ENCODE peak calls at places on chromosomes 6 and 20, in five cellular contexts. Z is PC-3, P is tibial artery, E is left ventricle myocardium inferior, Q is AG04449. O is an unnamed sample.
A peak's percentile ranks its signal among the peaks of the same experiment; 100 is the strongest.

GRCh38 chr6:44237813-44238433 is 9.0 kb upstream of the HSP90AB1 start:
- DNase-seq in Z (peak; percentile 77), P (peak; percentile 78), E (peak; percentile 81), Q (no peak), O (no peak)

GRCh38 chr6:71394001-71394432 is 105.4 kb downstream of the OGFRL1 start:
- DNase-seq in Z (peak; percentile 50), P (no peak), E (no peak), Q (peak; percentile 82), O (no peak)

GRCh38 chr20:2305479-2305878 is 9.7 kb downstream of the TGM3 start:
- DNase-seq in Z (no peak), P (no peak), E (no peak), Q (no peak), O (no peak)

GRCh38 chr6:33410711-33411631 is at the start of gene PHF1:
- DNase-seq in Z (no peak), P (peak; percentile 51), E (peak; percentile 82), Q (no peak), O (peak; percentile 59)

GRCh38 chr6:126091507-126091906 is 105.2 kb downstream of the TRMT11 start:
- DNase-seq in Z (no peak), P (no peak), E (no peak), Q (no peak), O (no peak)

GRCh38 chr6:119161450-119161849 is 83.0 kb upstream of the FAM184A start:
- DNase-seq in Z (no peak), P (no peak), E (no peak), Q (no peak), O (peak; percentile 53)

GRCh38 chr20:39849664-39850063 is 839.4 kb downstream of the MAFB start:
- DNase-seq in Z (no peak), P (peak; percentile 85), E (peak; percentile 89), Q (peak; percentile 74), O (peak; percentile 85)

GRCh38 chr6:25695671-25696070 is 43.7 kb downstream of the SCGN start:
- DNase-seq in Z (no peak), P (no peak), E (no peak), Q (no peak), O (no peak)

GRCh38 chr6:134394141-134394648 is 76.3 kb upstream of the SGK1 start:
- DNase-seq in Z (no peak), P (no peak), E (no peak), Q (no peak), O (no peak)

GRCh38 chr6:112286010-112286409 is 31.6 kb upstream of the LAMA4 start:
- DNase-seq in Z (no peak), P (no peak), E (no peak), Q (no peak), O (no peak)

GRCh38 chr6:150336708-150337107 is 32.1 kb upstream of the IYD start:
- DNase-seq in Z (no peak), P (no peak), E (no peak), Q (no peak), O (no peak)

GRCh38 chr6:18392346-18392877 is 5.3 kb downstream of the RNF144B start:
- DNase-seq in Z (peak; percentile 24), P (no peak), E (no peak), Q (no peak), O (no peak)

GRCh38 chr20:18588554-18589043 is 745 bp downstream of the DTD1 start:
- DNase-seq in Z (no peak), P (no peak), E (no peak), Q (no peak), O (no peak)

GRCh38 chr20:53917145-53918009 is 153.0 kb downstream of the BCAS1 start:
- DNase-seq in Z (peak; percentile 76), P (peak; percentile 74), E (peak; percentile 41), Q (no peak), O (no peak)

GRCh38 chr20:63580796-63581461 is 6.9 kb upstream of the HELZ2 start:
- DNase-seq in Z (peak; percentile 86), P (no peak), E (no peak), Q (no peak), O (no peak)

GRCh38 chr6:111721677-111722219 is 116.1 kb upstream of the TRAF3IP2 start:
- DNase-seq in Z (peak; percentile 62), P (no peak), E (no peak), Q (no peak), O (peak; percentile 67)

GRCh38 chr6:170250981-170251775 is 39.7 kb downstream of the DLL1 start:
- DNase-seq in Z (peak; percentile 23), P (no peak), E (no peak), Q (no peak), O (no peak)

GRCh38 chr20:25247100-25247665 is 702 bp upstream of the PYGB start:
- DNase-seq in Z (peak; percentile 70), P (peak; percentile 82), E (peak; percentile 75), Q (no peak), O (no peak)

GRCh38 chr6:107185570-107185969 is 70.3 kb upstream of the BEND3 start:
- DNase-seq in Z (peak; percentile 8), P (no peak), E (no peak), Q (no peak), O (no peak)

GRCh38 chr6:11722805-11723631 is 55.6 kb downstream of the ADTRP start:
- DNase-seq in Z (no peak), P (no peak), E (no peak), Q (no peak), O (no peak)

GRCh38 chr20:45269056-45269455 is 14.7 kb upstream of the SLPI start:
- DNase-seq in Z (no peak), P (no peak), E (no peak), Q (no peak), O (no peak)

GRCh38 chr6:111503194-111503593 is 20.2 kb upstream of the REV3L start:
- DNase-seq in Z (no peak), P (no peak), E (no peak), Q (peak; percentile 44), O (no peak)

DNA sequence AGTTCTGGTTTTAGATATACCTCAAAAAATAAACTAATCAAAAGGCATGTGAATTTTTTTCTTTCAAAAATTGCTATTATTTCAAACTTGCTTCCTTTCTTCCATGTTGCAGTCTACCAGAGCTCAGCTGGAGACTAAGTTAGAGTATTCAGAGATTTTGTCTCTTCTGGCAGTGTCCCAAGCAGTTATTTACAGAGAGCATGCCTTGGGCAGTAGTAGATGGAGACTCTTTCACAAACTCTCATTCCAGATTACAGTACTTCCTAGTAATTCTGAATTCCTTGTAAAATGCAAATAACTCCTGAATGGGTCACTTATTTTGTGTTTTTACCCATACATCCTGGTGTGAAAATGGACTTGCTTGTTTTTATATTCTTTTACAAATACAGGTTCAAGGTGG is 703.4 kb downstream of the EPHA7 start:
- DNase-seq in Z (peak; percentile 46), P (no peak), E (no peak), Q (no peak), O (peak; percentile 9)
- H3K4me3 ChIP-seq in Z (no peak overlapping the region), P (no peak overlapping the region), E (no peak overlapping the region), Q (no peak overlapping the region), O (no peak overlapping the region)

GRCh38 chr6:84224251-84224650 is 3.2 kb downstream of the CEP162 start:
- DNase-seq in Z (no peak), P (no peak), E (no peak), Q (peak; percentile 24), O (no peak)

GRCh38 chr6:84222426-84222825 is 5.0 kb downstream of the CEP162 start:
- DNase-seq in Z (no peak), P (no peak), E (no peak), Q (no peak), O (no peak)

GRCh38 chr6:84227044-84227433 is 404 bp downstream of the CEP162 start:
- DNase-seq in Z (no peak), P (no peak), E (no peak), Q (no peak), O (no peak)

GRCh38 chr6:84228198-84228543 is 728 bp upstream of the CEP162 start:
- DNase-seq in Z (no peak), P (no peak), E (no peak), Q (no peak), O (no peak)

DNA sequence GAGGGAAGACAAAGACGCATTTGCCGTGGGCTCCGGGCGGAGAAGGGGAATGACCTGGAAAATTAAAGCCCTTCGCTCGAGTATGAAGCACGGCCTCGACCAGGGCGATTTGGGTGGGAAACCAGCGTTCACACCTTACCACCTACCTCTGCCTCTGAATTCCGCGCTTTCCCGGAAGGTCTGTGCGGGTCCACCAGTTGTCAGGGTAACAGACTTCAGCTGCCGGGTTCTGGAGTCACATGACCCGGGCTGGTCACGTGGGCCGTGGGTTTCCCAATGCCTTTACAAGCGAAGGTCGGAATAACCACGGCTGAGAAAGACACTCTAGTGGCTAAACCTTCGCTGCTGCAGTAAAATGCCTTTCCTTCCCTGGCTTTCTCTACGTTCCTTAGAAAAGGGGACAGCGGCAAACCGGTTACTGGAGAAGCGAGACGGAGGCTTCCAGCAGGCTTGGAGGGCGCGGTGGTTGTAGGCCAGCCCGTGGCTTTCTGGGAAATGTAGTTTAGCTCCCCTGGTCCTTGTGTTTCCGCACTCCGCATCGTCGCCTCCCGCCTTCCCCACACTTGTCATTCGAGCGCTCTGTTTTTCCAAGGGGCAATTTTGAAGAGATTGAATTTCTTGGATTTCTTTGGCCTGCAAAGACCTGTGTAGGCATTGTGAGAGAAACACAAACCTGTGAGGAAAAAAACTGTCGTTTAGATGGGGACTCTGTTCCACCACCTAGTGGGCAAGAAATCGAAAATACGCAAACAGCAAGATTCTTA is at the start of gene CEP162:
- DNase-seq in Z (peak; percentile 60), P (peak; percentile 95), E (peak; percentile 94), Q (no peak), O (peak; percentile 48)
- H3K4me3 ChIP-seq in Z (peak within 1 kb of the TSS; percentile 90), P (peak within 1 kb of the TSS; percentile 76), E (peak within 1 kb of the TSS; percentile 95), Q (peak within 1 kb of the TSS; percentile 95), O (peak within 1 kb of the TSS; percentile 94)

GRCh38 chr6:67885081-67886033 is 749.7 kb upstream of the ADGRB3 start:
- DNase-seq in Z (no peak), P (no peak), E (no peak), Q (no peak), O (no peak)

GRCh38 chr6:67884442-67884841 is 750.6 kb upstream of the ADGRB3 start:
- DNase-seq in Z (no peak), P (no peak), E (no peak), Q (no peak), O (no peak)

GRCh38 chr6:67886840-67887292 is 748.2 kb upstream of the ADGRB3 start:
- DNase-seq in Z (no peak), P (no peak), E (no peak), Q (no peak), O (no peak)

GRCh38 chr6:67887419-67887746 is 747.7 kb upstream of the ADGRB3 start:
- DNase-seq in Z (no peak), P (no peak), E (no peak), Q (no peak), O (no peak)

DNA sequence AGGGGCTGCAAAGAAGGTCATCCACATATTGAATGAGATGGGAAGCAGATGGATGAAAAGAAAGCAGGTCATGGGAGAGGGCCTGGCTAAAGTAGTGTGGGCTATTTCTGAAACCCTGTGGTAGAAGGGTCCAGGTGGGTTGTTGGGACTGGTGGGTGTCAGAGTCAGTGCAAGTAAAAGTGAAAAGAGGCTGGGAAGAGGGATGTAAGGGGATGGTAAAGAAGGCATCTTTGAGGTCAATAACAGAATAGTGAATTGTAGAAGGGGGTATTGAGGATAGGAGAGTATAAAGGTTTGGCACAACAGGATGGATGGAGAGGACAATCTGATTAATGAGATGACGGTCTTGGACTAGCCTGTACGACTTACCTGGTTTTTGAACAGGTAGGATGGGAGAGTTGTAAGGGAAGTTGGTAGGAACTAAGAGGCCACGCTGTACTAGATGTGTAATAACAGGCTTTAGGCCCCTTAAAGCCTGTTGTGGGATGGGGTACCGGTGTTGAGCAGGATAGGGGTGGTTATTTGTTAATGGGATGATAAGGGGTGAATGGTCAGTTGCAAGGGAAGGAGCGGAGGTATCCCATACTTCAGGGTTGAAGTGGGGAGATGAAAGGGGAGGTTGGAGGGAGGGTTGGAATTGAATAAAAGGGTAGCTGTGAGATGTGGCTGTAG is 748.9 kb upstream of the ADGRB3 start:
- DNase-seq in Z (no peak), P (no peak), E (no peak), Q (no peak), O (no peak)
- H3K4me3 ChIP-seq in Z (no peak overlapping the region), P (no peak overlapping the region), E (no peak overlapping the region), Q (no peak overlapping the region), O (no peak overlapping the region)

GRCh38 chr6:63442870-63443269 is 123.1 kb upstream of the LGSN start:
- DNase-seq in Z (no peak), P (no peak), E (no peak), Q (no peak), O (no peak)
- H3K4me3 ChIP-seq in Z (no peak overlapping the region), P (no peak overlapping the region), E (no peak overlapping the region), Q (no peak overlapping the region), O (no peak overlapping the region)